ENCODE peak calls at places on chromosomes 5 and 9, in ten cellular contexts. One of them, this sample, is unnamed.

GRCh38 chr5:139388198-139388821 is 1.4 kb downstream of the MZB1 start:
- DNase-seq in anterior cingulate cortex: no peak
- DNase-seq in omental fat pad: no peak
- DNase-seq in uterus: no peak
- DNase-seq in right cardiac atrium: peak
- DNase-seq in G401: no peak
- DNase-seq in NCI-H2227 treated with DMSO at 0.1 percent for 48 hours: no peak
- DNase-seq in GM12891: no peak
- DNase-seq in GM23338: peak
- DNase-seq in T follicular helper cell: no peak
- DNase-seq in this sample: no peak

GRCh38 chr9:76414656-76415055 is 20.4 kb upstream of the RFK start:
- DNase-seq in anterior cingulate cortex: no peak
- DNase-seq in omental fat pad: no peak
- DNase-seq in uterus: no peak
- DNase-seq in right cardiac atrium: no peak
- DNase-seq in G401: no peak
- DNase-seq in NCI-H2227 treated with DMSO at 0.1 percent for 48 hours: no peak
- DNase-seq in GM12891: no peak
- DNase-seq in GM23338: no peak
- DNase-seq in T follicular helper cell: no peak
- DNase-seq in this sample: no peak

GRCh38 chr5:138461343-138462125 is 3.7 kb upstream of the EGR1 start:
- DNase-seq in anterior cingulate cortex: peak
- DNase-seq in omental fat pad: peak
- DNase-seq in uterus: no peak
- DNase-seq in right cardiac atrium: peak
- DNase-seq in G401: no peak
- DNase-seq in NCI-H2227 treated with DMSO at 0.1 percent for 48 hours: no peak
- DNase-seq in GM12891: no peak
- DNase-seq in GM23338: peak
- DNase-seq in T follicular helper cell: no peak
- DNase-seq in this sample: no peak

GRCh38 chr5:72284674-72285424 is 35.2 kb downstream of the MRPS27 start:
- DNase-seq in anterior cingulate cortex: no peak
- DNase-seq in omental fat pad: no peak
- DNase-seq in uterus: no peak
- DNase-seq in right cardiac atrium: no peak
- DNase-seq in G401: no peak
- DNase-seq in NCI-H2227 treated with DMSO at 0.1 percent for 48 hours: no peak
- DNase-seq in GM12891: no peak
- DNase-seq in GM23338: no peak
- DNase-seq in T follicular helper cell: no peak
- DNase-seq in this sample: no peak

GRCh38 chr5:17794829-17795228 is 160.6 kb downstream of the TAF11L14 start:
- DNase-seq in anterior cingulate cortex: no peak
- DNase-seq in omental fat pad: no peak
- DNase-seq in uterus: no peak
- DNase-seq in right cardiac atrium: no peak
- DNase-seq in G401: no peak
- DNase-seq in NCI-H2227 treated with DMSO at 0.1 percent for 48 hours: no peak
- DNase-seq in GM12891: no peak
- DNase-seq in GM23338: no peak
- DNase-seq in T follicular helper cell: no peak
- DNase-seq in this sample: no peak

GRCh38 chr5:127844631-127845030 is 141.4 kb downstream of the CCDC192 start:
- DNase-seq in anterior cingulate cortex: peak
- DNase-seq in omental fat pad: no peak
- DNase-seq in uterus: no peak
- DNase-seq in right cardiac atrium: peak
- DNase-seq in G401: peak
- DNase-seq in NCI-H2227 treated with DMSO at 0.1 percent for 48 hours: no peak
- DNase-seq in GM12891: no peak
- DNase-seq in GM23338: peak
- DNase-seq in T follicular helper cell: no peak
- DNase-seq in this sample: peak

GRCh38 chr5:100188339-100188738 is 346.8 kb upstream of the FAM174A start:
- DNase-seq in anterior cingulate cortex: no peak
- DNase-seq in omental fat pad: no peak
- DNase-seq in uterus: no peak
- DNase-seq in right cardiac atrium: no peak
- DNase-seq in G401: no peak
- DNase-seq in NCI-H2227 treated with DMSO at 0.1 percent for 48 hours: peak
- DNase-seq in GM12891: no peak
- DNase-seq in GM23338: no peak
- DNase-seq in T follicular helper cell: no peak
- DNase-seq in this sample: peak

GRCh38 chr9:16337322-16338029 is 533.0 kb downstream of the BNC2 start:
- DNase-seq in anterior cingulate cortex: no peak
- DNase-seq in omental fat pad: no peak
- DNase-seq in uterus: no peak
- DNase-seq in right cardiac atrium: no peak
- DNase-seq in G401: no peak
- DNase-seq in NCI-H2227 treated with DMSO at 0.1 percent for 48 hours: no peak
- DNase-seq in GM12891: no peak
- DNase-seq in GM23338: no peak
- DNase-seq in T follicular helper cell: no peak
- DNase-seq in this sample: no peak

GRCh38 chr5:170269579-170269978 is 28.0 kb downstream of the LCP2 start:
- DNase-seq in anterior cingulate cortex: no peak
- DNase-seq in omental fat pad: no peak
- DNase-seq in uterus: no peak
- DNase-seq in right cardiac atrium: no peak
- DNase-seq in G401: no peak
- DNase-seq in NCI-H2227 treated with DMSO at 0.1 percent for 48 hours: no peak
- DNase-seq in GM12891: no peak
- DNase-seq in GM23338: no peak
- DNase-seq in T follicular helper cell: peak
- DNase-seq in this sample: no peak

GRCh38 chr9:134570726-134571325 is 70.8 kb upstream of the COL5A1 start:
- DNase-seq in anterior cingulate cortex: no peak
- DNase-seq in omental fat pad: no peak
- DNase-seq in uterus: peak
- DNase-seq in right cardiac atrium: peak
- DNase-seq in G401: no peak
- DNase-seq in NCI-H2227 treated with DMSO at 0.1 percent for 48 hours: no peak
- DNase-seq in GM12891: no peak
- DNase-seq in GM23338: no peak
- DNase-seq in T follicular helper cell: no peak
- DNase-seq in this sample: no peak

GRCh38 chr5:9775339-9775738 is 145.2 kb upstream of the TAS2R1 start:
- DNase-seq in anterior cingulate cortex: no peak
- DNase-seq in omental fat pad: no peak
- DNase-seq in uterus: no peak
- DNase-seq in right cardiac atrium: no peak
- DNase-seq in G401: no peak
- DNase-seq in NCI-H2227 treated with DMSO at 0.1 percent for 48 hours: no peak
- DNase-seq in GM12891: no peak
- DNase-seq in GM23338: no peak
- DNase-seq in T follicular helper cell: no peak
- DNase-seq in this sample: no peak

GRCh38 chr5:173010021-173010420 is 26.4 kb downstream of the ATP6V0E1 start:
- DNase-seq in anterior cingulate cortex: no peak
- DNase-seq in omental fat pad: no peak
- DNase-seq in uterus: no peak
- DNase-seq in right cardiac atrium: no peak
- DNase-seq in G401: no peak
- DNase-seq in NCI-H2227 treated with DMSO at 0.1 percent for 48 hours: no peak
- DNase-seq in GM12891: no peak
- DNase-seq in GM23338: no peak
- DNase-seq in T follicular helper cell: no peak
- DNase-seq in this sample: no peak

GRCh38 chr9:16275795-16276624 is 594.5 kb downstream of the BNC2 start:
- DNase-seq in anterior cingulate cortex: peak
- DNase-seq in omental fat pad: no peak
- DNase-seq in uterus: no peak
- DNase-seq in right cardiac atrium: peak
- DNase-seq in G401: peak
- DNase-seq in NCI-H2227 treated with DMSO at 0.1 percent for 48 hours: no peak
- DNase-seq in GM12891: no peak
- DNase-seq in GM23338: no peak
- DNase-seq in T follicular helper cell: no peak
- DNase-seq in this sample: no peak

GRCh38 chr9:93366119-93366447 is 85.4 kb upstream of the FAM120A start:
- DNase-seq in anterior cingulate cortex: no peak
- DNase-seq in omental fat pad: no peak
- DNase-seq in uterus: no peak
- DNase-seq in right cardiac atrium: no peak
- DNase-seq in G401: no peak
- DNase-seq in NCI-H2227 treated with DMSO at 0.1 percent for 48 hours: no peak
- DNase-seq in GM12891: no peak
- DNase-seq in GM23338: no peak
- DNase-seq in T follicular helper cell: no peak
- DNase-seq in this sample: no peak

GRCh38 chr9:91580136-91580535 is 156.5 kb upstream of the NFIL3 start:
- DNase-seq in anterior cingulate cortex: no peak
- DNase-seq in omental fat pad: no peak
- DNase-seq in uterus: no peak
- DNase-seq in right cardiac atrium: no peak
- DNase-seq in G401: no peak
- DNase-seq in NCI-H2227 treated with DMSO at 0.1 percent for 48 hours: no peak
- DNase-seq in GM12891: no peak
- DNase-seq in GM23338: peak
- DNase-seq in T follicular helper cell: no peak
- DNase-seq in this sample: no peak

GRCh38 chr9:13568446-13568845 is 289.0 kb upstream of the MPDZ start:
- DNase-seq in anterior cingulate cortex: no peak
- DNase-seq in omental fat pad: no peak
- DNase-seq in uterus: no peak
- DNase-seq in right cardiac atrium: peak
- DNase-seq in G401: peak
- DNase-seq in NCI-H2227 treated with DMSO at 0.1 percent for 48 hours: no peak
- DNase-seq in GM12891: no peak
- DNase-seq in GM23338: no peak
- DNase-seq in T follicular helper cell: no peak
- DNase-seq in this sample: peak

GRCh38 chr5:5461012-5461411 is 38.5 kb downstream of the ICE1 start:
- DNase-seq in anterior cingulate cortex: no peak
- DNase-seq in omental fat pad: no peak
- DNase-seq in uterus: no peak
- DNase-seq in right cardiac atrium: no peak
- DNase-seq in G401: no peak
- DNase-seq in NCI-H2227 treated with DMSO at 0.1 percent for 48 hours: no peak
- DNase-seq in GM12891: no peak
- DNase-seq in GM23338: no peak
- DNase-seq in T follicular helper cell: no peak
- DNase-seq in this sample: no peak

GRCh38 chr5:116788851-116789403 is 214.3 kb upstream of the SEMA6A start:
- DNase-seq in anterior cingulate cortex: no peak
- DNase-seq in omental fat pad: no peak
- DNase-seq in uterus: no peak
- DNase-seq in right cardiac atrium: no peak
- DNase-seq in G401: peak
- DNase-seq in NCI-H2227 treated with DMSO at 0.1 percent for 48 hours: no peak
- DNase-seq in GM12891: no peak
- DNase-seq in GM23338: no peak
- DNase-seq in T follicular helper cell: no peak
- DNase-seq in this sample: no peak

GRCh38 chr5:151670953-151671636 is 15.6 kb downstream of the SPARC start:
- DNase-seq in anterior cingulate cortex: no peak
- DNase-seq in omental fat pad: no peak
- DNase-seq in uterus: no peak
- DNase-seq in right cardiac atrium: no peak
- DNase-seq in G401: peak
- DNase-seq in NCI-H2227 treated with DMSO at 0.1 percent for 48 hours: no peak
- DNase-seq in GM12891: no peak
- DNase-seq in GM23338: no peak
- DNase-seq in T follicular helper cell: no peak
- DNase-seq in this sample: no peak

This sample was measured in NCI-H146.